ENCODE peak calls at places on chromosomes 12 and 14, in eight cellular contexts. F, W, I, R, K, X, E and H are unnamed samples.

GRCh38 chr14:67487937-67488893 is at the start of gene TMEM229B:
- DNase-seq in F (no peak), W (no peak), I (no peak), R (peak; percentile 17), K (no peak), X (no peak), E (peak; percentile 92), H (peak; percentile 15)

GRCh38 chr14:49940805-49941421 is 48.0 kb downstream of the ARF6 start:
- DNase-seq in F (no peak), W (peak; percentile 64), I (no peak), R (no peak), K (no peak), X (no peak), E (no peak), H (no peak)

GRCh38 chr12:127810026-127810425 is 456.9 kb upstream of the TMEM132C start:
- DNase-seq in F (no peak), W (peak; percentile 97), I (no peak), R (peak; percentile 98), K (no peak), X (no peak), E (no peak), H (no peak)

GRCh38 chr12:132356686-132357622 is 27.6 kb upstream of the GALNT9 start:
- DNase-seq in F (no peak), W (peak; percentile 5), I (no peak), R (peak; percentile 48), K (peak; percentile 92), X (peak; percentile 87), E (no peak), H (no peak)

GRCh38 chr14:47365248-47365647 is 310.2 kb downstream of the MDGA2 start:
- DNase-seq in F (no peak), W (no peak), I (no peak), R (no peak), K (no peak), X (no peak), E (no peak), H (no peak)

GRCh38 chr14:94075008-94075407 is 6.0 kb downstream of the DDX24 start:
- DNase-seq in F (no peak), W (no peak), I (no peak), R (no peak), K (no peak), X (no peak), E (no peak), H (no peak)

GRCh38 chr14:61644834-61645233 is 50.5 kb upstream of the HIF1A start:
- DNase-seq in F (no peak), W (no peak), I (no peak), R (no peak), K (no peak), X (no peak), E (peak; percentile 32), H (no peak)

GRCh38 chr14:61822458-61822857 is 60.2 kb downstream of the SNAPC1 start:
- DNase-seq in F (no peak), W (no peak), I (no peak), R (no peak), K (no peak), X (no peak), E (no peak), H (no peak)

GRCh38 chr12:5083955-5084849 is 40.5 kb downstream of the KCNA5 start:
- DNase-seq in F (no peak), W (peak; percentile 79), I (no peak), R (peak; percentile 73), K (peak; percentile 86), X (no peak), E (peak; percentile 73), H (peak; percentile 25)

GRCh38 chr12:56257491-56258067 is 605 bp downstream of the ANKRD52 start:
- DNase-seq in F (no peak), W (peak; percentile 21), I (no peak), R (peak; percentile 39), K (peak; percentile 93), X (no peak), E (no peak), H (peak; percentile 23)

GRCh38 chr14:71780822-71781221 is 151.4 kb upstream of the RGS6 start:
- DNase-seq in F (no peak), W (no peak), I (no peak), R (no peak), K (no peak), X (no peak), E (no peak), H (no peak)

GRCh38 chr14:71783786-71784185 is 148.4 kb upstream of the RGS6 start:
- DNase-seq in F (no peak), W (no peak), I (no peak), R (no peak), K (no peak), X (no peak), E (no peak), H (no peak)

GRCh38 chr14:71780075-71780474 is 152.2 kb upstream of the RGS6 start:
- DNase-seq in F (no peak), W (no peak), I (no peak), R (no peak), K (no peak), X (no peak), E (no peak), H (no peak)

GRCh38 chr14:71789005-71789404 is 143.2 kb upstream of the RGS6 start:
- DNase-seq in F (no peak), W (no peak), I (no peak), R (no peak), K (no peak), X (no peak), E (no peak), H (no peak)

GRCh38 chr14:71783101-71783500 is 149.1 kb upstream of the RGS6 start:
- DNase-seq in F (no peak), W (no peak), I (no peak), R (no peak), K (no peak), X (no peak), E (no peak), H (no peak)
- TF ChIP-seq CTCF in F (no peak), W (no peak), I (no peak), R (no peak), K (no peak), X (no peak), E (no peak), H (no peak)

DNA sequence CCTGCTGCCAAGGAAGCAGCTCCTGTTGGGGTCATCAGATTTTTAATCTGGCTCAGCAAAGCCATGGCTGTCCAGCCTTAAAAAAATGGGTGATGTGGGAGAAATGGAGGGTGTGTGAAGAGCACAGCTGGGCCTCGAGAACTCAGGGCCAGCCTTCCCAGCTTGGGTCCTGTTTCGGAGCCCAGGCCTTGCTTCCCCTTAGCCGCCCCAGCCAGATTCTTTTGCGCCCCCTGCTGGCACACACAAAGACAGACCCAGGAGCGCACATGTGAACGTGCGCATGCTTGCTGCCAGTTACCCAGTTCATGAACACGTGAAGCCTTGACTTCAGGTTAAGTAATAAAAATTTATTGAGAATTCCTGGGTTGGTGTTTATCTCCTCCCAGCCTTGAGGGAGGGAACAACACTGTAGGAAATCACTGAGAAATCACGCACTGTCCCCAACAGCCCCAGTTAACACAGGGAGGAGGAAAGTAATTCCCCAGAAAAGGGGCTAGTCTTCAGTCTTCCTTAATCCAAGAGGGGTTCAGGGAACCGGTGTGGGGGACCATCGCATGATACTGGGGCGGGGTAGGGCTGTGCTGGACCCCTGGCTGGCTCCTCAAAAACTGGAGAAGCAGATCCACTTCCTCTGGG is 5.3 kb downstream of the PHB2 start:
- DNase-seq in F (no peak), W (peak; percentile 87), I (peak; percentile 95), R (peak; percentile 85), K (peak; percentile 98), X (peak; percentile 96), E (peak; percentile 84), H (peak; percentile 86)
- TF ChIP-seq CTCF in F (peak; percentile 85), W (peak; percentile 89), I (peak; percentile 92), R (peak; percentile 90), K (peak; percentile 100), X (peak; percentile 84), E (peak; percentile 98), H (peak; percentile 78)

GRCh38 chr12:12033589-12034223 is 37.0 kb upstream of the BCL2L14 start:
- DNase-seq in F (no peak), W (no peak), I (no peak), R (no peak), K (peak; percentile 49), X (no peak), E (no peak), H (no peak)
- TF ChIP-seq CTCF in F (no peak), W (no peak), I (no peak), R (no peak), K (peak; percentile 5), X (peak; percentile 0), E (no peak), H (no peak)

GRCh38 chr12:21252070-21252469 is 82.6 kb downstream of the SLCO1A2 start:
- DNase-seq in F (no peak), W (no peak), I (no peak), R (no peak), K (no peak), X (no peak), E (no peak), H (no peak)

DNA sequence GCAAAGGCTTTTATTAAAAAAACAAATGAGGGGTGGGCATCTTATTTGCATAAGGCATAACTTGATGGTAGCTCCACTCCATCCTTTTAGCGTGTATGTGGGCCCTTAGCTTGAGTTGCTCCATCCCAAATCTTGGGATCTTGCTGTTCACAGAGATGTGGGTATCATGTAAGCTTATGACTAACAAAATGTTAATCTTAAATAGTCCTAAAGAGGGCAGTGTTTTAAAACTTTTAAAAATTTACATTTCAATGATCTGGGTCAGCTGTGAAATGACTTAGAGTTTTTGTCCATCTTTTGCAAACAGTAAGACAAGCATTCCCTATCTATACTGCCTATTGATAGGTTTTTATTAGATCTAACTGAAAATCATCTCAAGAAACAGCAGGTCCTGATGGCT is 86.0 kb downstream of the SLCO1A2 start:
- DNase-seq in F (no peak), W (peak; percentile 3), I (no peak), R (peak; percentile 18), K (no peak), X (no peak), E (no peak), H (no peak)
- TF ChIP-seq CTCF in F (no peak), W (no peak), I (no peak), R (no peak), K (peak; percentile 70), X (no peak), E (no peak), H (peak; percentile 10)

DNA sequence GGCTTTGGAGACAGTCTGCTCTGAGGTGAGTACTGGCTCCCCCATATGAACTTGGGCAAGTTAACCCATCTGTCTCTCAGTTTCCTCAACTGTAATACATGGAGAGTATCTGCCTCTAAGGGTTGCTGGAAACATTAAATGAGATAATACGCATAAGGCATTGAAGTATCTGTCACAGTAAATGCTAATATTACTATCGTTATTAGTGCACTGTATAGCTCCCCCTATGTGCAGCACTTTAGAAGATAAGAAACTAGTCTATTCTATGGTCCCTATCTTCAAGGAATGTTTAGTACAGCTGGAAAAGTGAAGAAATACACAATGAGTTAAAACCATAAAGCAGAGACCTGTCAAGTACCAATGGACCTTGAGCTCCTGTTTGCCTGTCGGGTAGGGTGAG is 51.7 kb upstream of the CFL2 start:
- DNase-seq in F (no peak), W (no peak), I (no peak), R (no peak), K (no peak), X (no peak), E (no peak), H (no peak)
- TF ChIP-seq CTCF in F (no peak), W (peak; percentile 0), I (no peak), R (peak; percentile 17), K (peak; percentile 50), X (no peak), E (no peak), H (no peak)

GRCh38 chr12:49920241-49920914 is 16.7 kb upstream of the FAIM2 start:
- DNase-seq in F (no peak), W (peak; percentile 86), I (no peak), R (no peak), K (peak; percentile 50), X (no peak), E (no peak), H (no peak)
- TF ChIP-seq CTCF in F (no peak), W (no peak), I (no peak), R (no peak), K (no peak), X (no peak), E (no peak), H (no peak)

GRCh38 chr12:75779891-75780501 is 251.6 kb downstream of the PHLDA1 start:
- DNase-seq in F (no peak), W (no peak), I (no peak), R (no peak), K (no peak), X (no peak), E (no peak), H (no peak)
- TF ChIP-seq CTCF in F (no peak), W (no peak), I (no peak), R (no peak), K (no peak), X (no peak), E (no peak), H (no peak)